ENCODE peak calls at places on chromosome 1, in six cellular contexts. Z is NCI-H2107, N is HTR-8/SVneo, H is GM13976, P is kidney, G is testis. D is an unnamed sample.

GRCh38 chr1:27772071-27772470 is 948 bp upstream of the STX12 start:
- DNase-seq in Z (no peak), N (no peak), H (no peak), P (no peak), G (no peak), D (no peak)

GRCh38 chr1:225710804-225711203 is 57.9 kb upstream of the ENAH start:
- DNase-seq in Z (no peak), N (no peak), H (no peak), P (no peak), G (no peak), D (no peak)

GRCh38 chr1:210446479-210446878 is 117.8 kb downstream of the HHAT start:
- DNase-seq in Z (peak), N (peak), H (no peak), P (no peak), G (no peak), D (no peak)

GRCh38 chr1:184465489-184466146 is 78.8 kb downstream of the C1orf21 start:
- DNase-seq in Z (no peak), N (no peak), H (no peak), P (no peak), G (peak), D (no peak)

GRCh38 chr1:4624801-4625200 is 29.6 kb upstream of the AJAP1 start:
- DNase-seq in Z (no peak), N (no peak), H (no peak), P (no peak), G (no peak), D (no peak)

GRCh38 chr1:170277985-170278384 is 132.2 kb downstream of the NTMT2 start:
- DNase-seq in Z (no peak), N (no peak), H (no peak), P (no peak), G (no peak), D (no peak)

GRCh38 chr1:109393602-109394233 is 4.0 kb downstream of the SORT1 start:
- DNase-seq in Z (no peak), N (no peak), H (no peak), P (no peak), G (no peak), D (no peak)

GRCh38 chr1:199082778-199083389 is 444.0 kb downstream of the PTPRC start:
- DNase-seq in Z (no peak), N (no peak), H (no peak), P (no peak), G (no peak), D (no peak)

GRCh38 chr1:99503276-99503747 is 142.6 kb upstream of the PALMD start:
- DNase-seq in Z (no peak), N (no peak), H (no peak), P (no peak), G (peak), D (no peak)

GRCh38 chr1:3457910-3458621 is 3.6 kb downstream of the ARHGEF16 start:
- DNase-seq in Z (no peak), N (no peak), H (no peak), P (peak), G (no peak), D (no peak)

GRCh38 chr1:19682257-19682656 is 17.6 kb downstream of the HTR6 start:
- DNase-seq in Z (no peak), N (no peak), H (no peak), P (no peak), G (no peak), D (no peak)

GRCh38 chr1:162612606-162613400 is 19.5 kb upstream of the DDR2 start:
- DNase-seq in Z (no peak), N (no peak), H (no peak), P (peak), G (no peak), D (no peak)

GRCh38 chr1:215606564-215607168 is 39.6 kb downstream of the KCTD3 start:
- DNase-seq in Z (no peak), N (peak), H (no peak), P (no peak), G (no peak), D (no peak)

GRCh38 chr1:200771625-200772555 is 33.2 kb downstream of the CAMSAP2 start:
- DNase-seq in Z (no peak), N (no peak), H (no peak), P (no peak), G (no peak), D (no peak)

GRCh38 chr1:33375316-33375715 is 54.4 kb upstream of the A3GALT2 start:
- DNase-seq in Z (no peak), N (no peak), H (no peak), P (no peak), G (no peak), D (no peak)

GRCh38 chr1:172883844-172884243 is 166.9 kb downstream of the TNFSF18 start:
- DNase-seq in Z (no peak), N (no peak), H (no peak), P (no peak), G (no peak), D (no peak)

GRCh38 chr1:201624741-201625646 is 86.1 kb downstream of the NAV1 start:
- DNase-seq in Z (no peak), N (peak), H (no peak), P (peak), G (no peak), D (no peak)

GRCh38 chr1:241083285-241083684 is 273.7 kb downstream of the RGS7 start:
- DNase-seq in Z (no peak), N (no peak), H (no peak), P (no peak), G (no peak), D (no peak)

GRCh38 chr1:58119971-58120370 is 426.6 kb downstream of the OMA1 start:
- DNase-seq in Z (no peak), N (no peak), H (no peak), P (no peak), G (no peak), D (no peak)

GRCh38 chr1:208218237-208219097 is 25.7 kb downstream of the PLXNA2 start:
- DNase-seq in Z (no peak), N (no peak), H (no peak), P (no peak), G (no peak), D (no peak)

GRCh38 chr1:233143266-233143665 is 152.3 kb downstream of the PCNX2 start:
- DNase-seq in Z (no peak), N (no peak), H (no peak), P (no peak), G (no peak), D (no peak)

GRCh38 chr1:167165948-167166702 is 54.6 kb upstream of the POU2F1 start:
- DNase-seq in Z (no peak), N (peak), H (no peak), P (no peak), G (no peak), D (no peak)

GRCh38 chr1:171446396-171446795 is 38.9 kb upstream of the PRRC2C start:
- DNase-seq in Z (no peak), N (no peak), H (no peak), P (no peak), G (no peak), D (no peak)

GRCh38 chr1:46747683-46748288 is 28.9 kb upstream of the EFCAB14 start:
- DNase-seq in Z (peak), N (peak), H (peak), P (no peak), G (peak), D (peak)

GRCh38 chr1:111570781-111571181 is 48.8 kb upstream of the RAP1A start:
- DNase-seq in Z (no peak), N (no peak), H (no peak), P (no peak), G (no peak), D (no peak)

GRCh38 chr1:50214764-50215163 is 106.0 kb downstream of the ELAVL4 start:
- DNase-seq in Z (no peak), N (no peak), H (no peak), P (no peak), G (no peak), D (no peak)

GRCh38 chr1:47969478-47969877 is 27.7 kb downstream of the TRABD2B start:
- DNase-seq in Z (no peak), N (no peak), H (no peak), P (no peak), G (no peak), D (no peak)

GRCh38 chr1:1968767-1969504 is 34.6 kb downstream of the CFAP74 start:
- DNase-seq in Z (no peak), N (no peak), H (no peak), P (no peak), G (no peak), D (no peak)

GRCh38 chr1:224081604-224082003 is 32.3 kb upstream of the FBXO28 start:
- DNase-seq in Z (no peak), N (no peak), H (no peak), P (no peak), G (no peak), D (no peak)

GRCh38 chr1:74113333-74113732 is 84.6 kb downstream of the LRRIQ3 start:
- DNase-seq in Z (no peak), N (no peak), H (no peak), P (no peak), G (no peak), D (no peak)

GRCh38 chr1:165895451-165895871 is 68.0 kb downstream of the UCK2 start:
- DNase-seq in Z (no peak), N (no peak), H (no peak), P (no peak), G (no peak), D (no peak)

GRCh38 chr1:160074865-160075264 is 4.9 kb upstream of the KCNJ10 start:
- DNase-seq in Z (no peak), N (no peak), H (no peak), P (no peak), G (no peak), D (no peak)

GRCh38 chr1:219324629-219325367 is 151.1 kb downstream of the LYPLAL1 start:
- DNase-seq in Z (no peak), N (peak), H (no peak), P (no peak), G (no peak), D (no peak)

GRCh38 chr1:227732586-227733308 is 2.4 kb downstream of the JMJD4 start:
- DNase-seq in Z (no peak), N (no peak), H (no peak), P (no peak), G (no peak), D (no peak)

GRCh38 chr1:24117722-24118409 is 5.9 kb upstream of the MYOM3 start:
- DNase-seq in Z (no peak), N (peak), H (no peak), P (peak), G (no peak), D (no peak)

GRCh38 chr1:52127181-52128175 is 14.4 kb upstream of the ZFYVE9 start:
- DNase-seq in Z (peak), N (peak), H (peak), P (no peak), G (peak), D (peak)

D was measured in NCI-H748 treated with DMSO at 0.1 percent for 48 hours.